ENCODE peak calls at places on chromosomes 5 and 9, in four cellular contexts. L, R, Z and F are unnamed samples.

GRCh38 chr9:121581775-121582600 is 69.4 kb upstream of the DAB2IP start:
- DNase-seq in L (no peak), R (no peak), Z (no peak), F (no peak)

GRCh38 chr5:147175516-147176097 is 59.2 kb upstream of the STK32A start:
- DNase-seq in L (peak; percentile 86), R (no peak), Z (no peak), F (no peak)

GRCh38 chr9:19946446-19947109 is 157.7 kb upstream of the SLC24A2 start:
- DNase-seq in L (no peak), R (no peak), Z (no peak), F (no peak)

GRCh38 chr9:123493627-123494026 is 137.6 kb downstream of the CRB2 start:
- DNase-seq in L (no peak), R (no peak), Z (no peak), F (no peak)

GRCh38 chr5:643811-644271 is 31.7 kb downstream of the CEP72 start:
- DNase-seq in L (no peak), R (no peak), Z (peak; percentile 74), F (no peak)

GRCh38 chr9:72856985-72857631 is 95.7 kb downstream of the ALDH1A1 start:
- DNase-seq in L (peak; percentile 65), R (no peak), Z (no peak), F (peak; percentile 11)

GRCh38 chr9:73615557-73615956 is 463.9 kb downstream of the ANXA1 start:
- DNase-seq in L (no peak), R (no peak), Z (no peak), F (no peak)

GRCh38 chr9:135605238-135605781 is 34.0 kb downstream of the GLT6D1 start:
- DNase-seq in L (no peak), R (no peak), Z (no peak), F (no peak)

GRCh38 chr9:82570226-82570625 is 492.7 kb downstream of the RASEF start:
- DNase-seq in L (no peak), R (no peak), Z (no peak), F (no peak)

GRCh38 chr9:68505681-68506409 is 34.8 kb downstream of the TMEM252 start:
- DNase-seq in L (no peak), R (no peak), Z (no peak), F (no peak)

GRCh38 chr5:61586096-61587084 is 254.3 kb downstream of the ZSWIM6 start:
- DNase-seq in L (no peak), R (no peak), Z (no peak), F (no peak)

GRCh38 chr9:124357591-124358361 is 57.5 kb downstream of the PSMB7 start:
- DNase-seq in L (no peak), R (no peak), Z (no peak), F (no peak)

GRCh38 chr5:74492230-74492629 is 148.3 kb downstream of the ENC1 start:
- DNase-seq in L (no peak), R (no peak), Z (no peak), F (no peak)

GRCh38 chr5:139282195-139282557 is 11.4 kb upstream of the MATR3 start:
- DNase-seq in L (no peak), R (no peak), Z (no peak), F (no peak)

GRCh38 chr5:32625106-32625505 is 39.7 kb downstream of the SUB1 start:
- DNase-seq in L (no peak), R (no peak), Z (no peak), F (no peak)

GRCh38 chr9:127105805-127106492 is 16.5 kb downstream of the ANGPTL2 start:
- DNase-seq in L (no peak), R (no peak), Z (no peak), F (no peak)

GRCh38 chr9:134358026-134358967 is 32.0 kb downstream of the RXRA start:
- DNase-seq in L (no peak), R (no peak), Z (no peak), F (no peak)

GRCh38 chr9:79763861-79764260 is 192.1 kb downstream of the TLE4 start:
- DNase-seq in L (no peak), R (no peak), Z (no peak), F (no peak)

GRCh38 chr9:117768740-117769400 is 64.7 kb downstream of the TLR4 start:
- DNase-seq in L (no peak), R (no peak), Z (no peak), F (no peak)

GRCh38 chr5:171826132-171826531 is 40.5 kb downstream of the SMIM23 start:
- DNase-seq in L (no peak), R (no peak), Z (no peak), F (no peak)

GRCh38 chr5:166845044-166845443 is 1446.4 kb upstream of the WWC1 start:
- DNase-seq in L (no peak), R (peak; percentile 28), Z (no peak), F (peak; percentile 7)

GRCh38 chr9:121218357-121219027 is 16.8 kb upstream of the RAB14 start:
- DNase-seq in L (no peak), R (no peak), Z (no peak), F (no peak)

GRCh38 chr5:141914154-141914743 is 9.4 kb upstream of the DELE1 start:
- DNase-seq in L (no peak), R (peak; percentile 77), Z (no peak), F (peak; percentile 66)

GRCh38 chr5:83955916-83956315 is 235.3 kb upstream of the HAPLN1 start:
- DNase-seq in L (no peak), R (no peak), Z (no peak), F (no peak)

GRCh38 chr5:134538296-134538695 is 12.8 kb downstream of the JADE2 start:
- DNase-seq in L (no peak), R (no peak), Z (no peak), F (no peak)

GRCh38 chr5:134534726-134535110 is 9.2 kb downstream of the JADE2 start:
- DNase-seq in L (no peak), R (no peak), Z (no peak), F (no peak)

GRCh38 chr5:134536876-134537275 is 11.4 kb downstream of the JADE2 start:
- DNase-seq in L (no peak), R (no peak), Z (no peak), F (no peak)

GRCh38 chr5:134539732-134540131 is 14.3 kb downstream of the JADE2 start:
- DNase-seq in L (no peak), R (peak; percentile 88), Z (no peak), F (no peak)

DNA sequence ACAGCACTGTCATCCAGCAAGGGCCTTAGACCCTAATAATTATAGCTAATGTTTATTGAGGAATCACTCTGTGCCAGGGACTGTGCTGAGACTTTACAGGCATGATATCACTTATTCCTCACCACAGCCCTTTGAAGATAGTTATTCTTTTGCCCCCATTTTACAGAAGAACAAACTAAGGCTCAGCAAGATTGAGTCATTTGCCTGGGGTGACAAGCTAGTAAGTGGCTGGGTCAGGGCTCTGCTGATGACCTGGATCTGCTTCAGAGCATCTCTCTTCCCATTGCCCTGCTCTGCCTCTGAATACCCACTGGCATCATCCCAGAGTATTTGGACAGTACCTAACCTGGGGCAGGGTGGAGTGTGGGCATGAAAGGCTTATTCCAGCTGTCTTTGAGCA is 11.8 kb downstream of the JADE2 start:
- DNase-seq in L (no peak), R (no peak), Z (no peak), F (no peak)
- TF ChIP-seq TCF7 in L (no peak), R (no peak), Z (no peak), F (no peak)

DNA sequence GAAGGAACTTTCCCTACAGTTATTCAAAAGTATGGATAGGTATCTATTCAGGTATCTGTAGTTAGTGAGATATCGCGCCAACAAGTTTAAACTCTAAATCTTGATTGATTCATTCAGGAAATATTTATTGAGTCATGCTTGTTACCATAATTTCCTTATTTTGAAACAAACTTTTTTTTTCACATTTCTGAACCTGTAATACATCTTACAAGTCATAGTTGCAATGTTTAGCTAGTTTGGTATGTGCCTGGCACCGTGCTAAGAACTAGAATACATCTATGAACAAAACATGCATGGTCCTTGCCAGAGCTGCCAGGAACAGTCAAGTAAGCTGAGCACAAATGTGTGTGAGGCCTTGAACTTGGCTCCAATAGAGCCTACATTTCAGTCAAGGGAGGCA is 226.4 kb downstream of the PCSK5 start:
- DNase-seq in L (no peak), R (no peak), Z (no peak), F (no peak)
- TF ChIP-seq TCF7 in L (no peak), R (no peak), Z (no peak), F (no peak)

GRCh38 chr5:161740433-161740832 is 54.9 kb downstream of the GABRA6 start:
- DNase-seq in L (no peak), R (no peak), Z (no peak), F (no peak)

GRCh38 chr5:161745392-161745791 is 59.9 kb downstream of the GABRA6 start:
- DNase-seq in L (no peak), R (no peak), Z (no peak), F (no peak)

DNA sequence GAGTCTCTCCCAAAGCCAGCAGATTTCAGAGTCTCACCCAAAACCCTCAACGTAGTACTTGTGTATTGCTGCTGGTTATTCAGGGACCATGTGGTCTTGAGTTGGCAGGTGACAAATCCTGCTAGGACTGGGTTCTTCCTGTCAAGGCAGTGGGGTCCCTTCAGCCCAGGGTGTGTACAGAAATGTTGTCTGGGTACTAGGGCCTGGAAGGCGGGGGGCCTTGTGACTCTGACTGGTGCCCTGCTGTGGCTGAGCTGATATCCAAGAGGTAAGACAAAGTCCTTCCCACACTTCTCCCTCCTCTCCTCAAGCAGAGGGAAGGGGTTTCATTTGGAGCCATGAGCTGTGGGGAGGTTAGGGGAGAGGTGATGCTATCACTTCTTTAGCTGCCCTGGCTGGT is 58.8 kb downstream of the GABRA6 start:
- DNase-seq in L (no peak), R (no peak), Z (no peak), F (no peak)
- TF ChIP-seq TCF7 in L (no peak), R (no peak), Z (no peak), F (no peak)

DNA sequence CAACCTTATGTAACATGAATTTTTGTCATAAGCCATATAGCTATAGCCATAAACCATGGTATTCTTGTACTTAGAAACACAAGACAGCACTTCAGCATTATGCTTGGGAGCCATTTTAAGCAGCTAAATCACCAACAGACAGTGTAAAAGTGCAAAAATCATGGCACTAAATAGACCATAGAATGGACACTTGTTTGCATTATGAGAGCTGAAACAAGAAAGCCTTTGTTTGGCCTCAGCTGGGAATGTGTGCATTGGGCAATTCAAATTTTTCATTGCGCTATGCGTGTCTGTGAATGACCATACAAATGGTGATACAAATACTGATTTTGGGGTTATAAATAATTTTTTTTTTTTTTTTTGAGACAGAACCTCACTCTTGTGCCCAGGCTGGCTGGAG is 23.7 kb downstream of the KDM4C start:
- DNase-seq in L (peak; percentile 93), R (no peak), Z (no peak), F (no peak)
- TF ChIP-seq TCF7 in L (no peak), R (no peak), Z (no peak), F (no peak)

DNA sequence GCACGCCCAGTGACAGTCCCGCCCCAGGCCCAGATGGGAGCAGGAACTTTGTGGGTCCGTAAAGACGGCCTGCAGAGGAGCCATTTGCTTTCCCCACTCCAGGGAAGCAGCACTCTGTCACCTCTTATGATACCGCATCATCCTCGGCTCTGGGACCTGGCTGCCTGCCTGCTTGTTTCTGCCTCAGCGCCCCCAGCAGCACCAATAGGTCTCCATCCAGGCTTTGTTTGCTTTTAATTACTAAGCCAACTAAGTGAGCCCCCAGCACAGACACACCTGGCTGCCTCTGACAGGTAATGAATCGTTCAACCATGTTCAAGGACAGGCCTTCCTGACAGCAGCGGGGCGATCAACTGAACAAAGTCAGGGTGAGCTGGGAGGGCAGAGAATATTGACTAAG is 141.4 kb downstream of the C5orf15 start:
- DNase-seq in L (no peak), R (no peak), Z (no peak), F (no peak)
- TF ChIP-seq TCF7 in L (no peak), R (no peak), Z (no peak), F (no peak)

GRCh38 chr9:27549196-27549737 is 19.7 kb upstream of the MOB3B start:
- DNase-seq in L (no peak), R (no peak), Z (no peak), F (no peak)
- TF ChIP-seq TCF7 in L (no peak), R (no peak), Z (no peak), F (no peak)